ENCODE peak calls at places on chromosomes 4 and X, in nine cellular contexts. G, O, U, J, K, X, C, S and Z are unnamed samples.

GRCh38 chr4:22720091-22720490 is 27.4 kb downstream of the GBA3 start:
- DNase-seq in G (no peak), O (no peak), U (no peak), J (no peak), K (no peak), X (no peak), C (no peak), S (peak), Z (no peak)

GRCh38 chr4:48483006-48483776 is at the start of gene SLC10A4:
- DNase-seq in G (no peak), O (no peak), U (peak), J (no peak), K (no peak), X (no peak), C (peak), S (no peak), Z (no peak)

GRCh38 chr4:110371016-110371795 is 104.7 kb upstream of the ENPEP start:
- DNase-seq in G (no peak), O (no peak), U (no peak), J (no peak), K (no peak), X (no peak), C (no peak), S (no peak), Z (no peak)

GRCh38 chrX:10761447-10761846 is 141.1 kb upstream of the MID1 start:
- DNase-seq in G (no peak), O (no peak), U (no peak), J (no peak), K (no peak), X (no peak), C (no peak), S (no peak), Z (no peak)

GRCh38 chr4:156201050-156201449 is 247.4 kb upstream of the CTSO start:
- DNase-seq in G (no peak), O (no peak), U (no peak), J (no peak), K (no peak), X (no peak), C (no peak), S (no peak), Z (no peak)

GRCh38 chr4:11748169-11748872 is 319.6 kb upstream of the HS3ST1 start:
- DNase-seq in G (no peak), O (no peak), U (peak), J (no peak), K (no peak), X (peak), C (no peak), S (no peak), Z (no peak)

GRCh38 chrX:9707306-9708015 is 58.2 kb downstream of the GPR143 start:
- DNase-seq in G (no peak), O (no peak), U (no peak), J (no peak), K (no peak), X (no peak), C (peak), S (peak), Z (no peak)

GRCh38 chr4:1503583-1504471 is 97.6 kb upstream of the NKX1-1 start:
- DNase-seq in G (no peak), O (peak), U (no peak), J (peak), K (no peak), X (no peak), C (no peak), S (no peak), Z (peak)

GRCh38 chrX:108090474-108091265 is 672 bp downstream of the PSMD10 start:
- DNase-seq in G (no peak), O (no peak), U (no peak), J (no peak), K (no peak), X (peak), C (no peak), S (peak), Z (no peak)

GRCh38 chrX:7108995-7109634 is 38.4 kb upstream of the STS start:
- DNase-seq in G (no peak), O (no peak), U (no peak), J (no peak), K (no peak), X (peak), C (peak), S (no peak), Z (no peak)

GRCh38 chr4:10690185-10690907 is 5.8 kb upstream of the CLNK start:
- DNase-seq in G (no peak), O (no peak), U (no peak), J (no peak), K (no peak), X (no peak), C (no peak), S (no peak), Z (no peak)

GRCh38 chrX:44651347-44651746 is 108.7 kb upstream of the FUNDC1 start:
- DNase-seq in G (no peak), O (no peak), U (no peak), J (no peak), K (no peak), X (peak), C (peak), S (no peak), Z (peak)

GRCh38 chrX:23765449-23765848 is 17.5 kb upstream of the SAT1 start:
- DNase-seq in G (no peak), O (no peak), U (no peak), J (no peak), K (no peak), X (no peak), C (no peak), S (no peak), Z (no peak)

GRCh38 chr4:123891901-123892300 is 495.3 kb downstream of the SPRY1 start:
- DNase-seq in G (no peak), O (no peak), U (no peak), J (no peak), K (no peak), X (no peak), C (no peak), S (no peak), Z (no peak)

GRCh38 chr4:89511776-89512175 is 204.2 kb upstream of the GPRIN3 start:
- DNase-seq in G (no peak), O (no peak), U (peak), J (no peak), K (no peak), X (no peak), C (no peak), S (no peak), Z (no peak)

GRCh38 chr4:152620915-152621314 is 58.9 kb downstream of the TMEM154 start:
- DNase-seq in G (no peak), O (no peak), U (no peak), J (no peak), K (no peak), X (no peak), C (no peak), S (no peak), Z (no peak)

GRCh38 chrX:80223922-80224579 is 196.2 kb upstream of the TENT5D start:
- DNase-seq in G (no peak), O (no peak), U (no peak), J (no peak), K (no peak), X (peak), C (peak), S (no peak), Z (no peak)

GRCh38 chr4:102759835-102760644 is 728 bp downstream of the MANBA start:
- DNase-seq in G (no peak), O (no peak), U (peak), J (no peak), K (no peak), X (peak), C (peak), S (peak), Z (no peak)

GRCh38 chrX:136115124-136115908 is 32.0 kb upstream of the FHL1 start:
- DNase-seq in G (no peak), O (no peak), U (no peak), J (no peak), K (no peak), X (peak), C (no peak), S (peak), Z (no peak)

GRCh38 chrX:153946910-153947769 is 2.7 kb upstream of the RENBP start:
- DNase-seq in G (peak), O (peak), U (peak), J (no peak), K (peak), X (peak), C (peak), S (peak), Z (peak)

GRCh38 chr4:16659120-16659519 is 239.3 kb downstream of the LDB2 start:
- DNase-seq in G (no peak), O (no peak), U (peak), J (no peak), K (no peak), X (no peak), C (no peak), S (peak), Z (no peak)

GRCh38 chrX:39665830-39666518 is 431.8 kb downstream of the BCOR start:
- DNase-seq in G (no peak), O (no peak), U (no peak), J (no peak), K (no peak), X (no peak), C (no peak), S (peak), Z (no peak)

GRCh38 chrX:94831364-94831763 is 1157.4 kb downstream of the FAM133A start:
- DNase-seq in G (no peak), O (no peak), U (peak), J (no peak), K (no peak), X (peak), C (peak), S (peak), Z (no peak)

GRCh38 chr4:52102587-52102986 is 51.5 kb downstream of the SPATA18 start:
- DNase-seq in G (no peak), O (no peak), U (no peak), J (no peak), K (no peak), X (no peak), C (no peak), S (no peak), Z (no peak)

GRCh38 chrX:50067435-50068292 is 133.1 kb downstream of the AKAP4 start:
- DNase-seq in G (no peak), O (no peak), U (peak), J (no peak), K (no peak), X (peak), C (peak), S (no peak), Z (no peak)

GRCh38 chrX:482192-482701 is 95.5 kb upstream of the PPP2R3B start:
- DNase-seq in G (no peak), O (no peak), U (no peak), J (no peak), K (no peak), X (no peak), C (peak), S (no peak), Z (no peak)

GRCh38 chr4:181150173-181150572 is 1093.0 kb upstream of the TENM3 start:
- DNase-seq in G (no peak), O (no peak), U (no peak), J (no peak), K (no peak), X (no peak), C (no peak), S (no peak), Z (no peak)

GRCh38 chr4:118816538-118817177 is 19.3 kb downstream of the SEC24D start:
- DNase-seq in G (no peak), O (no peak), U (no peak), J (no peak), K (no peak), X (peak), C (no peak), S (peak), Z (no peak)

GRCh38 chrX:42755820-42756219 is 22.1 kb downstream of the PPP1R2C start:
- DNase-seq in G (no peak), O (no peak), U (peak), J (peak), K (peak), X (peak), C (no peak), S (peak), Z (no peak)

GRCh38 chr4:101621120-101621519 is 169.4 kb upstream of the BANK1 start:
- DNase-seq in G (no peak), O (no peak), U (no peak), J (no peak), K (no peak), X (peak), C (no peak), S (peak), Z (no peak)

GRCh38 chr4:121791481-121791880 is 9.6 kb upstream of the EXOSC9 start:
- DNase-seq in G (no peak), O (no peak), U (no peak), J (no peak), K (no peak), X (no peak), C (no peak), S (peak), Z (no peak)

GRCh38 chr4:169159614-169160013 is 111.1 kb downstream of the SH3RF1 start:
- DNase-seq in G (no peak), O (no peak), U (no peak), J (no peak), K (no peak), X (peak), C (no peak), S (peak), Z (no peak)

GRCh38 chrX:24166078-24166477 is 16.5 kb downstream of the ZFX start:
- DNase-seq in G (no peak), O (no peak), U (no peak), J (no peak), K (no peak), X (no peak), C (no peak), S (no peak), Z (no peak)

GRCh38 chr4:1345905-1346780 is 865 bp upstream of the UVSSA start:
- DNase-seq in G (peak), O (no peak), U (peak), J (peak), K (peak), X (peak), C (peak), S (peak), Z (no peak)

GRCh38 chrX:152869972-152870371 is 27.9 kb upstream of the ZNF185 start:
- DNase-seq in G (no peak), O (no peak), U (no peak), J (no peak), K (no peak), X (no peak), C (no peak), S (no peak), Z (no peak)
- TF ChIP-seq CTCF in G (no peak), O (no peak), U (no peak), J (no peak), K (no peak), X (no peak), C (peak), S (no peak), Z (no peak)

GRCh38 chr4:185015108-185015507 is 3.2 kb upstream of the HELT start:
- DNase-seq in G (no peak), O (no peak), U (no peak), J (no peak), K (no peak), X (no peak), C (no peak), S (no peak), Z (no peak)
- TF ChIP-seq CTCF in G (no peak), O (no peak), U (peak), J (no peak), K (no peak), X (no peak), C (no peak), S (no peak), Z (no peak)

DNA sequence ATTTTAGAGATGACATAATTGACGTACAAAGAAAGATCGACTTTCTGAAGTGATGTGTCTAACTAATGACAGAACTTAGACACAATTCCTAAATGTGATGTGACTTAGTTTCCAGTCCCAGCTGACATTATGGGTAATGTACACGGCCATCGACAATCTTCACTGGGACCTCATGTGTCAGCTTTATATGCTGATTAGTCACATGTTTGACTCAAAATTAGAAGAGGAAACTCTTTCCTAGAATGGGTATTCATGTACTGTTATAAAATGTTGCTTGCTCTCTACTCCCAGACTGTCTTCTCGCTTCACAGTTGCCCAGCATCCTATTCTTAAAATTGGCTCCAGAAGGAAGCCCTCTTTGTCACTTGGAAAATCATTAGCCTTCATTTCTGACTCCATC is 554.8 kb downstream of the INPP4B start:
- DNase-seq in G (no peak), O (no peak), U (no peak), J (no peak), K (no peak), X (no peak), C (no peak), S (no peak), Z (no peak)
- TF ChIP-seq CTCF in G (no peak), O (no peak), U (no peak), J (no peak), K (no peak), X (no peak), C (no peak), S (no peak), Z (no peak)

DNA sequence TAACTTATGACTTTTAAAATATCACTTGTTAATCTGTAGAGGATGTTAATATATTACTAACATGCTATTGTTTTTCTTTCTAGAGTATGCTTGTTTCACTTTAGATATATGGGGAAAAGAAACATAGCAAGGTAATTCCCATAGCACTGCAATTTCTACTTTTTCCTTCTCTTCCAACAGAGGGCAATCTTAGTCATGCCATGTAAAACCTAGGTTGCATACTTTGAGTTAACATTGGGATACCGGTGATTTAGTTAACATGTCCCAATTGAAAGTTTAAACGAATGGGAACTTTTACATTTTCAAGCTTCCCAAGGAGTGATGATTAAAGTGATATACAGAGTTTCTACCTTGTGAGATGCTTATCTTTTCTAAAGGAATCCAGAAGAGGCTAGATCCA is 89.4 kb upstream of the IL13RA1 start:
- DNase-seq in G (no peak), O (no peak), U (no peak), J (no peak), K (no peak), X (peak), C (peak), S (no peak), Z (no peak)
- TF ChIP-seq CTCF in G (no peak), O (no peak), U (peak), J (no peak), K (peak), X (peak), C (peak), S (peak), Z (peak)

GRCh38 chrX:155179343-155179997 is 36.8 kb upstream of the VBP1 start:
- DNase-seq in G (no peak), O (no peak), U (no peak), J (no peak), K (no peak), X (peak), C (no peak), S (no peak), Z (no peak)
- TF ChIP-seq CTCF in G (no peak), O (no peak), U (peak), J (no peak), K (peak), X (no peak), C (no peak), S (no peak), Z (no peak)

DNA sequence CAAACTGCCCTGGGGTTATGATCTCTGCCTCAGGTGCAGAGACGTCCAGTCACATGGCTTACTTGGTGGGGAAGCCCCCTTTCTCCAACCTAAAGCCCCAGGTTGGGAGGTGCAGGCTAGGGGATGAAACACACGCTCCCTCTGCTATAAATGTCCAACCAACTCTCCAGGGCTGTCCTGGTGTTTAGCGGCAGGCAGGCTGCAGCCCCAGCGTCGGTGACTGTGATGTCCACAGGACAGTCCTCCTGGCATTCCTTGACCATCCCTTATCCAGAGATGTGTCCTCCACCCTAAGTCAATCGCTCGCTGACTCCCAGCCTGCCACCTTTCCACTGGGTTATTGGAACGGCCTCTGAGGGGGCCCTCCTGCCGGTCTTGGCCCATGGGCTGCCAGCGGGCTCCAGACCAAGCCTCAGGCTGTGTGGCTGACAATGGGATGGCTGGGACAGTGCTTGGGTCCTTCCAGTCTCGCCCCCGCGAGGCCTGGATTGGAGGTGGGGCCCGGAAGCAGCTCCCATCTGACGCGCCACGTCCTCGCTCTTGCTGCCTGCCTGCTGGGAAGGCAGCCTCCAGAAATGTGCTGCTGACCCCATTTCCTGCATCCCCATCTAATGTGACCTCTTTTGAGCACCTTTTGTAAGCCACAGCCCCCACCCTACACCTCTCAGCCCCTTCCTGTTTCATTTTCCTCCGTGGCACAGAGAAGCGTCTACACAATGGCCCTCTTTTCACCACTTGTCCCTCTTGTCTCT is 60.8 kb upstream of the ADRA2C start:
- DNase-seq in G (no peak), O (no peak), U (no peak), J (no peak), K (peak), X (no peak), C (no peak), S (no peak), Z (no peak)
- TF ChIP-seq CTCF in G (no peak), O (no peak), U (no peak), J (no peak), K (no peak), X (no peak), C (no peak), S (no peak), Z (no peak)

GRCh38 chr4:46329118-46329976 is 60.6 kb downstream of the GABRA2 start:
- DNase-seq in G (no peak), O (no peak), U (peak), J (no peak), K (no peak), X (peak), C (peak), S (no peak), Z (no peak)
- TF ChIP-seq CTCF in G (no peak), O (peak), U (peak), J (no peak), K (peak), X (peak), C (peak), S (no peak), Z (peak)

GRCh38 chr4:154779362-154779947 is 1.6 kb upstream of the RBM46 start:
- DNase-seq in G (no peak), O (no peak), U (peak), J (no peak), K (no peak), X (peak), C (peak), S (peak), Z (no peak)
- TF ChIP-seq CTCF in G (no peak), O (no peak), U (peak), J (no peak), K (peak), X (peak), C (peak), S (peak), Z (peak)

GRCh38 chrX:3962511-3963350 is 249.3 kb upstream of the PRKX start:
- DNase-seq in G (no peak), O (no peak), U (peak), J (no peak), K (no peak), X (peak), C (peak), S (no peak), Z (no peak)
- TF ChIP-seq CTCF in G (peak), O (peak), U (peak), J (no peak), K (peak), X (peak), C (peak), S (peak), Z (peak)

DNA sequence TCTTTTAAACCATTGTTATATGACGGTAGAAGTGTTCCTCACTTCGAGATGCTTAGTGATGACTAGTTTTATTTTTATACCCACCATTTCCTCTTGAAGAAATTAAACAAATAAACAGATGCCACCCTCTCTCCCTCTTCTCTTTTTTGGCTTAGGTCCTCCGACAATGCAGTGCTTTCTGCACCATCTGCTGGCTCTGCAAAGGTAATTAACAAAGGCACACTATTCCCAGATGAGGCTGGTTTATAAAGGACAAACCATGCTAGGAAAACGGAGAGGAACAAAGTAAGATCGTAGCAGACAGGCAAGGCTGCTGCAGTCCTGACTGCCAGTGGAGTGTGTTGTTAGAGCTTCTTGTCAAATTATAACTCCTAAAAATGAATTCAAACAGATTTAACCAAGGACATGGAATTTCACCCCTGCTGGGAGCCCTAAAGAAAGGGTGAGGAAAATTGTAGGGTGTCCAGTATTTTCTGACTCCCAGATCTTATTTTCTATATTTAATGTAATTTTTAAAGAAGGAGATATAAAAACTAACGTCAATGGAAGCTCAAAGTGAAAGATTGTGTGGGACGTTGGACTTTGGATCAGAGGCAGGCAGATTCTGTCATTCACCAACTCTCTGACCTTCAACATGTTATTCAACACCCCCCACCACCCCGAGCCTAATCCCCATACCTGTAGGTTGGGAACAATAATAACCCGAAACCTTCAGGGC is 142.1 kb downstream of the CPEB2 start:
- DNase-seq in G (no peak), O (no peak), U (no peak), J (no peak), K (no peak), X (no peak), C (peak), S (no peak), Z (no peak)
- TF ChIP-seq CTCF in G (no peak), O (no peak), U (no peak), J (no peak), K (peak), X (peak), C (peak), S (no peak), Z (peak)